ENCODE peak calls at places on chromosome 4, in seven cellular contexts. One of them, this sample, is unnamed. For H3K27me3 and H3K4me1, the result is how much of the 10 kb centered on the place peaks cover.

GRCh38 chr4:135838889-135839288 is 1637.3 kb upstream of the PABPC4L start:
- DNase-seq in Karpas-422: no peak
- DNase-seq in right cardiac atrium: no peak
- DNase-seq in right lobe of liver: no peak
- DNase-seq in aorta: no peak
- DNase-seq in endodermal cell: peak
- DNase-seq in PC-3: peak
- DNase-seq in this sample: peak

GRCh38 chr4:22246816-22247215 is 269.1 kb downstream of the ADGRA3 start:
- DNase-seq in Karpas-422: no peak
- DNase-seq in right cardiac atrium: no peak
- DNase-seq in right lobe of liver: no peak
- DNase-seq in aorta: no peak
- DNase-seq in endodermal cell: no peak
- DNase-seq in PC-3: no peak
- DNase-seq in this sample: no peak

GRCh38 chr4:1241466-1241935 is 7.4 kb downstream of the CTBP1 start:
- DNase-seq in Karpas-422: no peak
- DNase-seq in right cardiac atrium: no peak
- DNase-seq in right lobe of liver: peak
- DNase-seq in aorta: peak
- DNase-seq in endodermal cell: no peak
- DNase-seq in PC-3: no peak
- DNase-seq in this sample: no peak

GRCh38 chr4:5366421-5366820 is 315.1 kb downstream of the STK32B start:
- DNase-seq in Karpas-422: no peak
- DNase-seq in right cardiac atrium: no peak
- DNase-seq in right lobe of liver: no peak
- DNase-seq in aorta: no peak
- DNase-seq in endodermal cell: no peak
- DNase-seq in PC-3: peak
- DNase-seq in this sample: peak

GRCh38 chr4:47612116-47613023 is 127.3 kb downstream of the ATP10D start:
- DNase-seq in Karpas-422: no peak
- DNase-seq in right cardiac atrium: no peak
- DNase-seq in right lobe of liver: no peak
- DNase-seq in aorta: no peak
- DNase-seq in endodermal cell: no peak
- DNase-seq in PC-3: no peak
- DNase-seq in this sample: no peak

GRCh38 chr4:57378766-57379165 is 268.6 kb upstream of the IGFBP7 start:
- DNase-seq in Karpas-422: no peak
- DNase-seq in right cardiac atrium: no peak
- DNase-seq in right lobe of liver: no peak
- DNase-seq in aorta: no peak
- DNase-seq in endodermal cell: no peak
- DNase-seq in PC-3: peak
- DNase-seq in this sample: peak

GRCh38 chr4:143337600-143338287 is 1.1 kb downstream of the GAB1 start:
- DNase-seq in Karpas-422: no peak
- DNase-seq in right cardiac atrium: peak
- DNase-seq in right lobe of liver: peak
- DNase-seq in aorta: peak
- DNase-seq in endodermal cell: peak
- DNase-seq in PC-3: peak
- DNase-seq in this sample: peak

GRCh38 chr4:14345356-14345775 is 656.9 kb upstream of the CPEB2 start:
- DNase-seq in Karpas-422: no peak
- DNase-seq in right cardiac atrium: no peak
- DNase-seq in right lobe of liver: no peak
- DNase-seq in aorta: no peak
- DNase-seq in endodermal cell: no peak
- DNase-seq in PC-3: peak
- DNase-seq in this sample: peak

GRCh38 chr4:80243274-80244018 is 23.0 kb upstream of the FGF5 start:
- DNase-seq in Karpas-422: no peak
- DNase-seq in right cardiac atrium: no peak
- DNase-seq in right lobe of liver: no peak
- DNase-seq in aorta: no peak
- DNase-seq in endodermal cell: no peak
- DNase-seq in PC-3: no peak
- DNase-seq in this sample: no peak

GRCh38 chr4:10020871-10021676 is at the start of gene SLC2A9:
- DNase-seq in Karpas-422: no peak
- DNase-seq in right cardiac atrium: peak
- DNase-seq in right lobe of liver: peak
- DNase-seq in aorta: peak
- DNase-seq in endodermal cell: peak
- DNase-seq in PC-3: no peak
- DNase-seq in this sample: no peak

GRCh38 chr4:139247656-139248238 is 32.3 kb downstream of the MGARP start:
- DNase-seq in Karpas-422: no peak
- DNase-seq in right cardiac atrium: no peak
- DNase-seq in right lobe of liver: no peak
- DNase-seq in aorta: no peak
- DNase-seq in endodermal cell: no peak
- DNase-seq in PC-3: no peak
- DNase-seq in this sample: no peak

GRCh38 chr4:156248921-156249320 is 295.3 kb upstream of the CTSO start:
- DNase-seq in Karpas-422: no peak
- DNase-seq in right cardiac atrium: no peak
- DNase-seq in right lobe of liver: no peak
- DNase-seq in aorta: no peak
- DNase-seq in endodermal cell: no peak
- DNase-seq in PC-3: no peak
- DNase-seq in this sample: no peak

GRCh38 chr4:166421556-166422156 is 548.6 kb downstream of the TLL1 start:
- DNase-seq in Karpas-422: no peak
- DNase-seq in right cardiac atrium: no peak
- DNase-seq in right lobe of liver: no peak
- DNase-seq in aorta: peak
- DNase-seq in endodermal cell: no peak
- DNase-seq in PC-3: peak
- DNase-seq in this sample: peak

GRCh38 chr4:37717575-37717974 is 31.4 kb upstream of the RELL1 start:
- DNase-seq in Karpas-422: no peak
- DNase-seq in right cardiac atrium: no peak
- DNase-seq in right lobe of liver: no peak
- DNase-seq in aorta: no peak
- DNase-seq in endodermal cell: no peak
- DNase-seq in PC-3: peak
- DNase-seq in this sample: peak

DNA sequence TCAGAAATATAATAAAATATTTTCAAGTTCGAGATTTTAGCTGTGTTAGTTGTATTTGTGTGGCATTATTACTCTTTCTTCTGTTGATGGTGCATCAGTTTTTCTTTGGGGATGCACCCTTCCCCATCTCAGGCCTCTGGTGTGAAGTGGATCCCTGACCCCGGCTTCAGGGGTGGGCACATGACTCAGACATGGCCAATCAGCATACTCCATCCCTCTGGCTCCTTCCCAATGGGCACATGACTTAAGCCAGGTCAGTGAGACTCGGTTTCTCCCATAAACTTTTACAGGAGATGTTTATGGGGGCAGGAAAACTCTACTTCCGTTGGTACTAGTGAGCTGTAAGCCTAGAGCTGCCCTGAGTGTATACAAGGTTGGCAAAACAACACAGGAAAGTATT is 3.0 kb upstream of the KIT start:
- DNase-seq in Karpas-422: no peak
- DNase-seq in right cardiac atrium: no peak
- DNase-seq in right lobe of liver: no peak
- DNase-seq in aorta: no peak
- DNase-seq in endodermal cell: no peak
- DNase-seq in PC-3: no peak
- DNase-seq in this sample: no peak
- H3K27me3 ChIP-seq in Karpas-422: under half
- H3K27me3 ChIP-seq in right cardiac atrium: under half
- H3K27me3 ChIP-seq in right lobe of liver: under half
- H3K27me3 ChIP-seq in aorta: under half
- H3K27me3 ChIP-seq in endodermal cell: under half
- H3K27me3 ChIP-seq in PC-3: half or more
- H3K27me3 ChIP-seq in this sample: under half

GRCh38 chr4:119037709-119038463 is 97.7 kb upstream of the MYOZ2 start:
- DNase-seq in Karpas-422: no peak
- DNase-seq in right cardiac atrium: no peak
- DNase-seq in right lobe of liver: no peak
- DNase-seq in aorta: no peak
- DNase-seq in endodermal cell: no peak
- DNase-seq in PC-3: no peak
- DNase-seq in this sample: no peak
- H3K4me1 ChIP-seq in Karpas-422: under half
- H3K4me1 ChIP-seq in right cardiac atrium: under half
- H3K4me1 ChIP-seq in right lobe of liver: under half
- H3K4me1 ChIP-seq in aorta: under half
- H3K4me1 ChIP-seq in endodermal cell: under half
- H3K4me1 ChIP-seq in PC-3: under half
- H3K4me1 ChIP-seq in this sample: half or more

GRCh38 chr4:184437988-184438774 is 36.2 kb downstream of the IRF2 start:
- DNase-seq in Karpas-422: peak
- DNase-seq in right cardiac atrium: peak
- DNase-seq in right lobe of liver: no peak
- DNase-seq in aorta: no peak
- DNase-seq in endodermal cell: no peak
- DNase-seq in PC-3: no peak
- DNase-seq in this sample: no peak

GRCh38 chr4:184441461-184442392 is 32.6 kb downstream of the IRF2 start:
- DNase-seq in Karpas-422: no peak
- DNase-seq in right cardiac atrium: peak
- DNase-seq in right lobe of liver: no peak
- DNase-seq in aorta: no peak
- DNase-seq in endodermal cell: peak
- DNase-seq in PC-3: no peak
- DNase-seq in this sample: no peak

GRCh38 chr4:184439386-184439785 is 35.0 kb downstream of the IRF2 start:
- DNase-seq in Karpas-422: no peak
- DNase-seq in right cardiac atrium: no peak
- DNase-seq in right lobe of liver: no peak
- DNase-seq in aorta: no peak
- DNase-seq in endodermal cell: no peak
- DNase-seq in PC-3: no peak
- DNase-seq in this sample: no peak

GRCh38 chr4:184440593-184441358 is 33.6 kb downstream of the IRF2 start:
- DNase-seq in Karpas-422: no peak
- DNase-seq in right cardiac atrium: no peak
- DNase-seq in right lobe of liver: no peak
- DNase-seq in aorta: no peak
- DNase-seq in endodermal cell: no peak
- DNase-seq in PC-3: no peak
- DNase-seq in this sample: no peak

DNA sequence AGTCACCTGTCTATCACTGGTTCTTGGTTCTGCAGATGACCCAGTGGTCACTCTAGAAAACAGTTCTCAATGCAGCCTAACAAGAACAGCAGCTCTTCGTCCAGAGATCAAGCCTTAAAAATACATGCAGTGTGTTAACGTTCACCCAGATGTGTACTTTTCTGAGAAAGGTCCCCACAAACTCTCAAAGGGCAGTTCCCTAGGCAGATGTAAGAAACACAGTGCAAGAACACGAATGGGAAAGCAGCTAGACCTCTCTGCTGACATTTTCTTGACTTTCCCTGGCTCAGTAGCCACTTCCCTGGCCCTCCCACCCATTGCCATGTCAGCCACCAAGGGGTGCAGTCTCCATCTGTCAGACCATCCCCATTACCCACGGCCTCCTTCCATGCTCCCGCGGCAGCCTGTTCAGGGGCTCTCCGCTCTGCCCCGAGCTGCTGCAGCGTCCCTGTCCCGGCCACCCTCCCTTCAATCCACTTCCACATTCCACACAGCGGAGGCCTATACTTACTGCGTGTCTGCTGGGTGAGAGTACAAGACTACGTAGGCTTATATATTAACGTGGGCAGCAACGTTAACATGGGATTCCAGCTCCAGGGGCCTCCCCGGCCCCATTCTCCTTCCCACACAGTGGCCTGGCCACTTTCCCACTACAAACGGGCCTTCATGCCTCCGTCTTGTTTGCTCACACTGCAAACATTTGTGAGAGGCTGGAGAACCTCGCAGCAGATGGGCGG is 34.3 kb downstream of the IRF2 start:
- DNase-seq in Karpas-422: no peak
- DNase-seq in right cardiac atrium: peak
- DNase-seq in right lobe of liver: no peak
- DNase-seq in aorta: no peak
- DNase-seq in endodermal cell: peak
- DNase-seq in PC-3: no peak
- DNase-seq in this sample: no peak
- H3K4me3 ChIP-seq in Karpas-422: no peak
- H3K4me3 ChIP-seq in right cardiac atrium: no peak
- H3K4me3 ChIP-seq in right lobe of liver: no peak
- H3K4me3 ChIP-seq in aorta: no peak
- H3K4me3 ChIP-seq in endodermal cell: no peak
- H3K4me3 ChIP-seq in PC-3: no peak
- H3K4me3 ChIP-seq in this sample: peak

GRCh38 chr4:110624016-110624770 is 1.3 kb upstream of the PITX2 start:
- DNase-seq in Karpas-422: no peak
- DNase-seq in right cardiac atrium: no peak
- DNase-seq in right lobe of liver: no peak
- DNase-seq in aorta: no peak
- DNase-seq in endodermal cell: no peak
- DNase-seq in PC-3: no peak
- DNase-seq in this sample: no peak

GRCh38 chr4:110623710-110624015 is 786 bp upstream of the PITX2 start:
- DNase-seq in Karpas-422: no peak
- DNase-seq in right cardiac atrium: no peak
- DNase-seq in right lobe of liver: no peak
- DNase-seq in aorta: no peak
- DNase-seq in endodermal cell: no peak
- DNase-seq in PC-3: no peak
- DNase-seq in this sample: no peak

GRCh38 chr4:110625593-110626292 is 2.9 kb upstream of the PITX2 start:
- DNase-seq in Karpas-422: no peak
- DNase-seq in right cardiac atrium: no peak
- DNase-seq in right lobe of liver: no peak
- DNase-seq in aorta: no peak
- DNase-seq in endodermal cell: peak
- DNase-seq in PC-3: no peak
- DNase-seq in this sample: no peak

GRCh38 chr4:110626532-110627153 is 3.8 kb upstream of the PITX2 start:
- DNase-seq in Karpas-422: no peak
- DNase-seq in right cardiac atrium: no peak
- DNase-seq in right lobe of liver: no peak
- DNase-seq in aorta: peak
- DNase-seq in endodermal cell: peak
- DNase-seq in PC-3: no peak
- DNase-seq in this sample: no peak

DNA sequence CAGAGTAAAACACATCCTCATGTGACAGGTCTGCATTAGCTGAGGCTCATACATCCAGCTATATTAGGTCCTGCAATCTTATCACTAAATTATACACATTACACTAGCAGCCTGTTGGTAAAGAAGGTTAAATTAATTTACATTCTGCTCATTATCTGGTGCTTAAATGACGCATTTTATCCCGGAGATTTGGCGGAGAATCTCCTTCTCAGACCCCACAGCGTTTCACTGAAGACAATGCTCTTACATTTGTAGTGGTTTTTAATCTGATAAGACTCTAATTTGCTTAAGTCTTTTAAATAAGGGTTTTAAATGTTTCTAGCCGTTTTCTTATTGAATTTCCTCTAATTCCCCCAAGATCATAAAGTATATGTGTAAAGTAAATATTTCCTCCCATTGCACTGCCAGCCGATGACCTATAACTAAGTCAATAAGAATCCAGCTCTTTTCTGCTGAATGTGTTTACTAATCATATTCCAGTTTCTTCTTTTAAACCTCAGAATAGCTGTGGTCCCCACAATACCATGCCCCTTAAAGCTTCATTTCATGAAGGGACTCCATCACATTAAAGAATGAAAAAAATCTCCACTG is 2.1 kb upstream of the PITX2 start:
- DNase-seq in Karpas-422: no peak
- DNase-seq in right cardiac atrium: no peak
- DNase-seq in right lobe of liver: no peak
- DNase-seq in aorta: no peak
- DNase-seq in endodermal cell: no peak
- DNase-seq in PC-3: no peak
- DNase-seq in this sample: no peak
- H3K27me3 ChIP-seq in Karpas-422: under half
- H3K27me3 ChIP-seq in right cardiac atrium: under half
- H3K27me3 ChIP-seq in right lobe of liver: under half
- H3K27me3 ChIP-seq in aorta: under half
- H3K27me3 ChIP-seq in endodermal cell: half or more
- H3K27me3 ChIP-seq in PC-3: half or more
- H3K27me3 ChIP-seq in this sample: under half